ENCODE peak calls at places on chromosomes 12 and 14, in eight cellular contexts. One of them, this sample, is unnamed. For H3K36me3, the result is how much of the 10 kb centered on the place peaks cover.

GRCh38 chr12:6925543-6926279 is 2.0 kb upstream of the ATN1 start:
- DNase-seq in suprapubic skin: no peak
- DNase-seq in stomach: peak
- DNase-seq in GM12878: no peak
- DNase-seq in transverse colon: peak
- DNase-seq in H1: peak
- DNase-seq in HepG2: no peak
- DNase-seq in tibial nerve: peak
- DNase-seq in this sample: peak

GRCh38 chr12:110198386-110198785 is 74.2 kb downstream of the IFT81 start:
- DNase-seq in suprapubic skin: no peak
- DNase-seq in stomach: no peak
- DNase-seq in GM12878: no peak
- DNase-seq in transverse colon: no peak
- DNase-seq in H1: no peak
- DNase-seq in HepG2: no peak
- DNase-seq in tibial nerve: no peak
- DNase-seq in this sample: no peak

GRCh38 chr12:132638541-132639408 is 20.2 kb downstream of the P2RX2 start:
- DNase-seq in suprapubic skin: no peak
- DNase-seq in stomach: no peak
- DNase-seq in GM12878: no peak
- DNase-seq in transverse colon: no peak
- DNase-seq in H1: peak
- DNase-seq in HepG2: peak
- DNase-seq in tibial nerve: peak
- DNase-seq in this sample: peak

GRCh38 chr14:77158175-77158908 is 16.8 kb upstream of the ZDHHC22 start:
- DNase-seq in suprapubic skin: peak
- DNase-seq in stomach: no peak
- DNase-seq in GM12878: no peak
- DNase-seq in transverse colon: no peak
- DNase-seq in H1: peak
- DNase-seq in HepG2: no peak
- DNase-seq in tibial nerve: no peak
- DNase-seq in this sample: no peak

GRCh38 chr14:74712499-74713394 is at the start of the genes AREL1 and FCF1:
- DNase-seq in suprapubic skin: peak
- DNase-seq in stomach: peak
- DNase-seq in GM12878: peak
- DNase-seq in transverse colon: peak
- DNase-seq in H1: peak
- DNase-seq in HepG2: peak
- DNase-seq in tibial nerve: peak
- DNase-seq in this sample: peak

GRCh38 chr12:82326905-82327503 is 31.2 kb downstream of the CCDC59 start:
- DNase-seq in suprapubic skin: no peak
- DNase-seq in stomach: no peak
- DNase-seq in GM12878: no peak
- DNase-seq in transverse colon: no peak
- DNase-seq in H1: no peak
- DNase-seq in HepG2: peak
- DNase-seq in tibial nerve: no peak
- DNase-seq in this sample: no peak

GRCh38 chr14:91416744-91417133 is 881 bp downstream of the CCDC88C start:
- DNase-seq in suprapubic skin: no peak
- DNase-seq in stomach: peak
- DNase-seq in GM12878: no peak
- DNase-seq in transverse colon: peak
- DNase-seq in H1: no peak
- DNase-seq in HepG2: no peak
- DNase-seq in tibial nerve: no peak
- DNase-seq in this sample: no peak

GRCh38 chr14:20454359-20454644 is 310 bp downstream of the OSGEP start:
- DNase-seq in suprapubic skin: peak
- DNase-seq in stomach: peak
- DNase-seq in GM12878: no peak
- DNase-seq in transverse colon: peak
- DNase-seq in H1: no peak
- DNase-seq in HepG2: no peak
- DNase-seq in tibial nerve: no peak
- DNase-seq in this sample: no peak

GRCh38 chr14:61140872-61141271 is 140.3 kb downstream of the TMEM30B start:
- DNase-seq in suprapubic skin: no peak
- DNase-seq in stomach: no peak
- DNase-seq in GM12878: no peak
- DNase-seq in transverse colon: no peak
- DNase-seq in H1: no peak
- DNase-seq in HepG2: no peak
- DNase-seq in tibial nerve: no peak
- DNase-seq in this sample: no peak

GRCh38 chr12:121894633-121895032 is 6.0 kb downstream of the PSMD9 start:
- DNase-seq in suprapubic skin: no peak
- DNase-seq in stomach: no peak
- DNase-seq in GM12878: no peak
- DNase-seq in transverse colon: no peak
- DNase-seq in H1: no peak
- DNase-seq in HepG2: peak
- DNase-seq in tibial nerve: no peak
- DNase-seq in this sample: peak

GRCh38 chr12:4421590-4422031 is 24.0 kb downstream of the FGF6 start:
- DNase-seq in suprapubic skin: no peak
- DNase-seq in stomach: no peak
- DNase-seq in GM12878: no peak
- DNase-seq in transverse colon: no peak
- DNase-seq in H1: no peak
- DNase-seq in HepG2: peak
- DNase-seq in tibial nerve: peak
- DNase-seq in this sample: no peak

GRCh38 chr12:51403159-51403558 is 12.0 kb upstream of the GALNT6 start:
- DNase-seq in suprapubic skin: peak
- DNase-seq in stomach: no peak
- DNase-seq in GM12878: no peak
- DNase-seq in transverse colon: no peak
- DNase-seq in H1: no peak
- DNase-seq in HepG2: no peak
- DNase-seq in tibial nerve: no peak
- DNase-seq in this sample: no peak

GRCh38 chr14:45679852-45680251 is 426.9 kb upstream of the MIS18BP1 start:
- DNase-seq in suprapubic skin: no peak
- DNase-seq in stomach: no peak
- DNase-seq in GM12878: no peak
- DNase-seq in transverse colon: no peak
- DNase-seq in H1: no peak
- DNase-seq in HepG2: no peak
- DNase-seq in tibial nerve: no peak
- DNase-seq in this sample: no peak

GRCh38 chr14:101242442-101243385 is 318.6 kb upstream of the DIO3 start:
- DNase-seq in suprapubic skin: peak
- DNase-seq in stomach: no peak
- DNase-seq in GM12878: no peak
- DNase-seq in transverse colon: no peak
- DNase-seq in H1: peak
- DNase-seq in HepG2: no peak
- DNase-seq in tibial nerve: no peak
- DNase-seq in this sample: no peak

GRCh38 chr12:94290353-94290752 is 142.0 kb downstream of the PLXNC1 start:
- DNase-seq in suprapubic skin: no peak
- DNase-seq in stomach: no peak
- DNase-seq in GM12878: no peak
- DNase-seq in transverse colon: no peak
- DNase-seq in H1: peak
- DNase-seq in HepG2: no peak
- DNase-seq in tibial nerve: no peak
- DNase-seq in this sample: no peak

GRCh38 chr12:153080-153746 is 60.7 kb downstream of the SLC6A12 start:
- DNase-seq in suprapubic skin: no peak
- DNase-seq in stomach: peak
- DNase-seq in GM12878: no peak
- DNase-seq in transverse colon: peak
- DNase-seq in H1: peak
- DNase-seq in HepG2: peak
- DNase-seq in tibial nerve: peak
- DNase-seq in this sample: no peak

GRCh38 chr12:89882051-89882450 is 173.4 kb upstream of the ATP2B1 start:
- DNase-seq in suprapubic skin: no peak
- DNase-seq in stomach: no peak
- DNase-seq in GM12878: peak
- DNase-seq in transverse colon: no peak
- DNase-seq in H1: no peak
- DNase-seq in HepG2: no peak
- DNase-seq in tibial nerve: no peak
- DNase-seq in this sample: no peak

GRCh38 chr12:89884365-89884915 is 175.8 kb upstream of the ATP2B1 start:
- DNase-seq in suprapubic skin: no peak
- DNase-seq in stomach: no peak
- DNase-seq in GM12878: no peak
- DNase-seq in transverse colon: no peak
- DNase-seq in H1: no peak
- DNase-seq in HepG2: no peak
- DNase-seq in tibial nerve: no peak
- DNase-seq in this sample: no peak

GRCh38 chr12:89883630-89884364 is 175.2 kb upstream of the ATP2B1 start:
- DNase-seq in suprapubic skin: no peak
- DNase-seq in stomach: no peak
- DNase-seq in GM12878: no peak
- DNase-seq in transverse colon: no peak
- DNase-seq in H1: no peak
- DNase-seq in HepG2: no peak
- DNase-seq in tibial nerve: no peak
- DNase-seq in this sample: no peak

GRCh38 chr12:89882757-89883156 is 174.1 kb upstream of the ATP2B1 start:
- DNase-seq in suprapubic skin: no peak
- DNase-seq in stomach: no peak
- DNase-seq in GM12878: no peak
- DNase-seq in transverse colon: no peak
- DNase-seq in H1: no peak
- DNase-seq in HepG2: no peak
- DNase-seq in tibial nerve: no peak
- DNase-seq in this sample: no peak

DNA sequence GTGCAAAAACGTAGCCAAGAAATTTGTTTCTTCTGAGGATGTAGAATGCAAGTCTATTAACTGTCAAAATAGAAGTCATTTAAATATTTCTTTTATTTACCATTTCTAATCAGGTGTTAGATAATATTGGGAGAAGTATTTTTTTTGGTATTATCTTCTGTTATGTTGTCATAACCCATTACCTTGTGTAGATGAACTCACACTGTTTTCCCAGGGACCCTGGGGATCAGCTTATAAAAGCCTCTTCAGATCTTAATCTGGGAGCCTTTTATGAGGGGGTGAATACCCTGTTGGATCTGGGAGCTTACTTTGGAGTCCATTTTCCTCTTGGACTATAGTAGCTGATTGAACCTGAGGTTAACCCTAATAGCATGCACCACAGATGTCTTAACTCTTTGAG is 176.3 kb upstream of the ATP2B1 start:
- DNase-seq in suprapubic skin: no peak
- DNase-seq in stomach: no peak
- DNase-seq in GM12878: no peak
- DNase-seq in transverse colon: no peak
- DNase-seq in H1: no peak
- DNase-seq in HepG2: no peak
- DNase-seq in tibial nerve: no peak
- DNase-seq in this sample: no peak
- TF ChIP-seq EP300 in suprapubic skin: no peak
- TF ChIP-seq EP300 in stomach: no peak
- TF ChIP-seq EP300 in GM12878: no peak
- TF ChIP-seq EP300 in transverse colon: no peak
- TF ChIP-seq EP300 in H1: no peak
- TF ChIP-seq EP300 in HepG2: no peak
- TF ChIP-seq EP300 in tibial nerve: no peak
- TF ChIP-seq EP300 in this sample: no peak

GRCh38 chr14:68898248-68899032 is 80.7 kb downstream of the ACTN1 start:
- DNase-seq in suprapubic skin: no peak
- DNase-seq in stomach: no peak
- DNase-seq in GM12878: no peak
- DNase-seq in transverse colon: no peak
- DNase-seq in H1: no peak
- DNase-seq in HepG2: no peak
- DNase-seq in tibial nerve: no peak
- DNase-seq in this sample: no peak
- H3K36me3 ChIP-seq in suprapubic skin: half or more
- H3K36me3 ChIP-seq in stomach: half or more
- H3K36me3 ChIP-seq in GM12878: under half
- H3K36me3 ChIP-seq in transverse colon: under half
- H3K36me3 ChIP-seq in H1: under half
- H3K36me3 ChIP-seq in HepG2: half or more
- H3K36me3 ChIP-seq in tibial nerve: under half
- H3K36me3 ChIP-seq in this sample: under half

DNA sequence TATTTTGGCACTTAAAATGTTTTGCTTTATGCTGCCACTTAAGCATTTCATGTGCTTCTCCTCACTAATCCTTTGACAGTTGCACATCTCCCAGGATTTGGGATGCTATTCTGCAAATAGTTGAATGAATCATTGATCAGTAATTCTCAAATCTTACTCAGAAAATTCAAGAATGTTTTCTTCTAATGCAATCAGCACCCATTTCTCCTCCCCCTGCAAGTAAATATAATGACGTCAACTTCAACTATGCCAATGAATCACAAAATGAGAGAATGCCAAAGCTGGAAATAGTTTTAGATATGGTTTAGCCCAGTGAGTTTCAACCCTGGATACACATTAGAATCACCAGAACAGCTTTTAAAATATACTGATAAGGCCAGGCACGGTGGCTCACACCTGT is 2.1 kb upstream of the BLOC1S1 start:
- DNase-seq in suprapubic skin: no peak
- DNase-seq in stomach: no peak
- DNase-seq in GM12878: no peak
- DNase-seq in transverse colon: no peak
- DNase-seq in H1: no peak
- DNase-seq in HepG2: no peak
- DNase-seq in tibial nerve: no peak
- DNase-seq in this sample: no peak
- H3K4me3 ChIP-seq in suprapubic skin: no peak
- H3K4me3 ChIP-seq in stomach: no peak
- H3K4me3 ChIP-seq in GM12878: no peak
- H3K4me3 ChIP-seq in transverse colon: no peak
- H3K4me3 ChIP-seq in H1: no peak
- H3K4me3 ChIP-seq in HepG2: no peak
- H3K4me3 ChIP-seq in tibial nerve: no peak
- H3K4me3 ChIP-seq in this sample: no peak

DNA sequence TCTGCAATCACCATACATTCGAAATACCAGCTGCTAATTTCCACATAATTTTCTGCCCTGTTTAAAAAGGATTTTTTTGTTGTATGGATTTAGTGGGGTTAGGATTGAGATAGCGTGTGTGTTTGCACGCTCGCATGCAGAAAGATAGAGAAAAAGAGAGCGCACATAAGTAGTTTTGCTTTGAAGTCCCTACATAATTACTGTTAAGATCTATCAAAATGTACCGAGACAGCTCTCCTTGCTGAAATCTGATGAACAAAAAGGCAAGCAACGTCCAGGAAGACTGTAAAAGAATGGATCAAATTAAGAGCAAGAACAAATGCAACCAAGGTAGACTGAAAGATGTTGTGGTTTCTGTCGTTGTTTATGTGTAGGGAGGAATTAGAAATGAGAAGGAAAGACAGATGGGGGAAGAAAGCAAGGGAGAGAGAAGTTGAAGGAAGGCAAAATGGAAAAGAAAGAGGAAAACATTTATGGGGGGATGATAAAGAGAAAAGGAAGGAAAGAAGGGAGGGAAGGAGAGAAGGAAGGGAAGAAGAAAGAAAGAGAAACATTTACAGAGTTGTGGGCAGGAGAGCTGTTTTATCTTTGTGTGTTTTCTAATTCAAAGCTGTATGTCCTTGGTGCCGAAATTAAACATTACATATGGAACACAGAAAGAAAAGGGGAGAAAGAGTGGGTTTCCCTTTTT is 522.3 kb downstream of the MED13L start:
- DNase-seq in suprapubic skin: no peak
- DNase-seq in stomach: no peak
- DNase-seq in GM12878: no peak
- DNase-seq in transverse colon: no peak
- DNase-seq in H1: no peak
- DNase-seq in HepG2: no peak
- DNase-seq in tibial nerve: no peak
- DNase-seq in this sample: no peak
- TF ChIP-seq EP300 in suprapubic skin: no peak
- TF ChIP-seq EP300 in stomach: no peak
- TF ChIP-seq EP300 in GM12878: no peak
- TF ChIP-seq EP300 in transverse colon: no peak
- TF ChIP-seq EP300 in H1: no peak
- TF ChIP-seq EP300 in HepG2: no peak
- TF ChIP-seq EP300 in tibial nerve: no peak
- TF ChIP-seq EP300 in this sample: no peak

This sample was measured in ovary.